ENCODE peak calls at places on chromosomes 16 and 17, in five cellular contexts. V is H54, Z is ELR, O is GM03348, C is NCI-H460. Y is an unnamed sample.

GRCh38 chr17:18920911-18921441 is 31.0 kb upstream of the SLC5A10 start:
- DNase-seq in C (no peak), Z (peak; percentile 71), O (no peak), V (no peak), Y (peak; percentile 57)

GRCh38 chr17:17107281-17107680 is 65.0 kb downstream of the MPRIP start:
- DNase-seq in O (no peak), C (no peak), Z (no peak), V (no peak), Y (no peak)

GRCh38 chr16:58937661-58938060 is 203.5 kb upstream of the GOT2 start:
- DNase-seq in O (no peak), C (no peak), V (no peak), Z (no peak), Y (no peak)

GRCh38 chr16:54806378-54806777 is 124.3 kb upstream of the IRX5 start:
- DNase-seq in O (no peak), Z (no peak), V (no peak), C (no peak), Y (no peak)

GRCh38 chr17:58304735-58305486 is 23.7 kb downstream of the TSPOAP1 start:
- DNase-seq in C (no peak), O (no peak), V (no peak), Z (no peak), Y (no peak)

GRCh38 chr17:82153295-82153691 is 55.3 kb upstream of the FASN start:
- DNase-seq in V (no peak), O (no peak), Z (no peak), C (no peak), Y (no peak)

GRCh38 chr16:87044031-87044380 is 273.2 kb downstream of the C16orf95 start:
- DNase-seq in Z (peak; percentile 28), C (no peak), O (no peak), V (peak; percentile 45), Y (no peak)

GRCh38 chr16:78866556-78866955 is 734.0 kb downstream of the MAF start:
- DNase-seq in O (no peak), V (no peak), Z (no peak), C (no peak), Y (no peak)

GRCh38 chr16:61721561-61721960 is 314.7 kb downstream of the CDH8 start:
- DNase-seq in C (no peak), Z (no peak), O (no peak), V (no peak), Y (no peak)

Y was measured in HCEC 1CT.